ENCODE peak calls at places on chromosome 20, in six cellular contexts. W, E, R, C, M and T are unnamed samples.

GRCh38 chr20:41231850-41232249 is 85.7 kb downstream of the ZHX3 start:
- DNase-seq in C (no peak), M (no peak), W (no peak), R (no peak), E (no peak), T (no peak)

GRCh38 chr20:24118096-24118780 is 129.7 kb upstream of the GGTLC1 start:
- DNase-seq in M (no peak), R (no peak), E (no peak), W (no peak), C (no peak), T (no peak)

GRCh38 chr20:1636621-1637020 is 16.8 kb upstream of the SIRPB1 start:
- DNase-seq in E (no peak), C (no peak), W (no peak), R (no peak), M (no peak), T (no peak)

GRCh38 chr20:63005862-63006564 is 751 bp downstream of the BHLHE23 start:
- DNase-seq in E (no peak), R (no peak), M (no peak), C (no peak), W (no peak), T (no peak)

GRCh38 chr20:34941224-34941623 is 14.4 kb downstream of the GSS start:
- DNase-seq in E (no peak), W (no peak), M (no peak), R (no peak), C (no peak), T (no peak)

GRCh38 chr20:10853176-10853575 is 179.4 kb upstream of the JAG1 start:
- DNase-seq in C (no peak), E (no peak), M (no peak), R (no peak), W (no peak), T (no peak)

GRCh38 chr20:51385941-51386530 is 156.5 kb downstream of the NFATC2 start:
- DNase-seq in M (peak), R (peak), C (peak), W (no peak), E (no peak), T (no peak)

GRCh38 chr20:63534831-63535651 is 2.1 kb downstream of the PTK6 start:
- DNase-seq in C (no peak), W (no peak), R (no peak), M (no peak), E (no peak), T (no peak)

GRCh38 chr20:5128886-5129285 is 2.1 kb downstream of the CDS2 start:
- DNase-seq in M (no peak), W (peak), E (no peak), R (no peak), C (no peak), T (no peak)

GRCh38 chr20:25090492-25091429 is 8.8 kb upstream of the VSX1 start:
- DNase-seq in E (no peak), R (peak), C (no peak), M (peak), W (no peak), T (peak)

GRCh38 chr20:63957690-63958441 is 1.6 kb upstream of the UCKL1 start:
- DNase-seq in M (no peak), C (no peak), R (peak), W (peak), E (no peak), T (no peak)

GRCh38 chr20:52235129-52235528 is 43.5 kb upstream of the ZFP64 start:
- DNase-seq in M (no peak), E (no peak), R (no peak), W (no peak), C (no peak), T (no peak)

GRCh38 chr20:36854343-36855240 is 21.3 kb upstream of the TLDC2 start:
- DNase-seq in M (no peak), C (no peak), W (no peak), E (no peak), R (no peak), T (no peak)

GRCh38 chr20:25248501-25249172 is 752 bp downstream of the PYGB start:
- DNase-seq in C (peak), E (peak), W (peak), M (no peak), R (peak), T (no peak)

DNA sequence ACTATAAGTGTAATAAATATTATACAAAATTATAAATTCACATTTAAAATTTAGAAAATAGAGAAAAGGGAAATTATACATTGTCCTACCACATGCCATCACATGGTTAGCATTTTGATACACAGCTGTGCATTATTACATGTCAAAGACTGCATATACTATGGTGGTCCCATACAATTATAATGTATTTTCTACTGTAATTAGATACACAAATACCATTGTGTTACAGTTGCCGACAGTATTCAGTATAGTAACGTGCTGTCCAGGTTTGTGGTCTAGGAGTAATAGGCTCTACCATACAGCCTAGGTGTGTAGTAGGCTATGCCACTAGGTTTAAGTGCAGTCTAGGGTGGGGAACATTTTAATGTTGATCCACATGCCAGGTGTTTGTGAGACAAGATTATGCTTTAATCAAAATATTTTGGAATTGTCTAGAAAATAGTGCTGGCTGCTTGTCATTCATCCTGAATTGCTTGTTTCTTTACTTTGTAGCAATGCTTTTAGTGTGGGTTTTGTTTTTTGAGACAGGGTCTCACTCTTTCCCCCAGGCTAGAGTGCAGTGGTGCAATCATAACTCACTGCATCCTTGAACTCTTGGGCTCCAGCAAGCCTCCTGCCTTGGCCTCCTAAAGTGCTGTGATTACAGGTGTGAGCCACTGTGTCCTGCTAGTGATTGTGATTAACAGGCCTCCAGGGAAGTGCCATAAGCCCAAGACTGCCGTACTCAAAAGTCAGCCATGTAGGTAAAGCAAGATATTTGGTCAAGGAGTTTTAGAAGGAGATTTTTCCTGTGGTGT is 39.0 kb downstream of the DSTN start:
- DNase-seq in C (no peak), R (no peak), M (no peak), E (no peak), W (no peak), T (no peak)
- H3K27ac ChIP-seq in C (peak), R (no peak), M (no peak), E (no peak), W (peak), T (peak)

DNA sequence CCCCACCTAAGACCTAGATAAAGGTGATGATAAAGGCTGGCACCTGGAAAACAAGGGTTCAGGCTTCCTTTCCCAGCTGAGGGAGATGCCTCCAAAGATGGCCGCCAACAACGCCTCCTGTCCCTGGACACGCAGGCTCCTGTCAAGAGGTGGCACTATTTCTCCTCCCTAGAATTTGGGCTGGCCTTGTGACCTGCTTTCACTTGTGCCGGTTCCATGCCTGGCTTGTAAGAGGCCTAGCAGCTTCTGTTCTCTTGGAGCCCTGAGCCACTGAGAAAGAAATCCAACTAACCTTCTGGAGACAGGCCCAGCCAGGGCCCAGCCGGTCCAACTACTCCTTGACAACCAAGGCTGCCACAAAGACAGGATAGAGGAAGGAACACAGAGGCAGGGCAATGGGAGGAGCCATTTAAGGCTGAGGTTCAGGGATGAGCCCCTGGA is 60.2 kb upstream of the RALY start:
- DNase-seq in M (peak), R (peak), C (peak), E (peak), W (peak), T (peak)
- TF ChIP-seq CTCF in M (peak), R (peak), C (peak), E (no peak), W (peak), T (no peak)

GRCh38 chr20:32437391-32438074 is 79.4 kb downstream of the ASXL1 start:
- DNase-seq in M (peak), W (peak), C (no peak), E (no peak), R (peak), T (no peak)
- H3K27ac ChIP-seq in M (no peak), W (no peak), C (no peak), E (no peak), R (no peak), T (no peak)

GRCh38 chr20:56244259-56244658 is 4.3 kb upstream of the MC3R start:
- DNase-seq in E (no peak), M (no peak), R (no peak), W (no peak), C (no peak), T (no peak)

GRCh38 chr20:56245761-56246160 is 2.8 kb upstream of the MC3R start:
- DNase-seq in W (no peak), R (peak), C (no peak), M (no peak), E (no peak), T (no peak)

GRCh38 chr20:56249244-56249955 is 868 bp downstream of the MC3R start:
- DNase-seq in R (peak), W (peak), C (peak), E (peak), M (no peak), T (no peak)

DNA sequence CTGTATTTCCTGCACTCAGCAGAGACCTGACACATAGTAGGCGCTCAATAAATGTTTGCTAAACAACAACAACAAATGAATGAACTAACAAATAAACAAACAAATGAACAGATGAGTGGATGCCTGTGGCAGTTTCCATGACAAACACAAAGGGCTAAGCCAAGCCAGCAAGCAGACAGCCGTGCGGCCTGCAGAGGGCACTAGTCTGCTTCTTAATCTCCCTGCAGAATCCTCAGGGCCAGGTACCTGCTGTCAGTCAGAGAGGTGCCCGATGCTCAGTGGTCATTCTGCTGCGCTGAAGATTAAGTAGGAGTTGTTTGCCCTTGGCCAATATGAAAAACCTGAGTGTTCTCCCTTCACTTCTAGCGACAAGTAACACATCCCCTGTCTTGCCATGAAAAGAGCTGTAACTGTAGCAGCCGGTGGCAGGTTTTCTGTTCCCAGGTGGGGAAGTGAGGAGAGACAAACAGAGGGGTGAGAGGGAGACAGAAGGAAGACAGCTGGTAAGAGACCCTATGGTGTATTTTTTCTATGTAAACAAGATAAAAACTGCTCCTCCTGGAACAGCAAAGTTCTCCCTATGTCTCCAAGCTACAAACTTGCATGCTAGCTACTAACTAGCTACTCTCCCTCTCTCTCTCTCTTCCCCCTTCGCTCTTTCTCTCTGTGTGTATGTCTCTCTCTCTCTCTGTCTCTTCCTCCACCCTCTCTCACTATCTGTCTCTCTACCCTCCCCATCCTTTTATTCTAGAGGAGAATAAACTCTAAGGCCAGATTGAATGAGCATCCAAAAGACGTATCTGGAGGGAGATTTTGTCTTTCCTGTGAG is at the start of gene MC3R:
- DNase-seq in C (peak), R (peak), W (peak), E (peak), M (no peak), T (peak)
- TF ChIP-seq CTCF in C (peak), R (peak), W (peak), E (peak), M (peak), T (peak)

DNA sequence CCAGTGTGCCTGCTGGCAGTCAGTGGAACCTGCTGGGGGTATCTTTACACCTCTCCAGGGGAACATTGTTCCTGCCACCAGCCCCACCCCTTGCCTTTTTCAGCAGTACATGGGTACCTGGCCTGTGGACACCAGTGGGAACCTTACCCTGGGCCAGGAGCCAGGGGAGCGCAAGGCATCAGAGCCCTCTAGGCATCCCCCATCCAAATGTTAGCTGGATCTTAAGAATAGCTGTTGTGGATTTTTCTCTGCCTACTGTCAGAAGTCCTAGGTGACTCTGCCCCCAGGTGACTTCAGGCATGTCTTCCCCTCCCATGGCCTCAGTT is 38.8 kb upstream of the ID1 start:
- DNase-seq in C (no peak), E (no peak), W (no peak), M (no peak), R (no peak), T (no peak)
- H3K27ac ChIP-seq in C (peak), E (no peak), W (peak), M (peak), R (peak), T (no peak)

DNA sequence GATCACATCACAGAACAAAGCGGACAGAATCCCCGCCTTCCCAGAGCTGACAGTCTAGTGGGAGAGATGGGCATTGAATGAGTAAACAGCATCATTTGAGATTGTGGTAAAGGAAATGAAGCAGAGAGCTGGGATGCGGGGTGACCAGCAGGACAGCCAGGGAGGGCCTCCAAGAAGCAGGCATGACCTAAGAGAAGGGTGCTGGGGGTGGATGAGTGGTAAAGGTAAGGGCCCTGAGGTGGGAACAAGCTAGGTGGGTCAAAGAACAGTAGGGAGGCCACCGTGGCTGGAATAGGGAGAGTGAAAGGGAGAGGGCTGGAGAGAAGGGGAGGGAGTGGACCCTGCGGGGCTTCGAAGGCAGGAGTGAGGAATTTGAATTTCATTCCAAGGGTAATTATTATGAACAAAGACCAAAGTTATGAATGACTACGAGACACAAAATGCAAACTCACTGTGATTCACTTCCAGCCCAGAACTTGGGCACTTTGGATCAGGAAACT is 61.4 kb downstream of the CEBPB start:
- DNase-seq in E (no peak), C (no peak), M (no peak), R (peak), W (no peak), T (no peak)
- TF ChIP-seq CTCF in E (no peak), C (no peak), M (no peak), R (no peak), W (no peak), T (no peak)

DNA sequence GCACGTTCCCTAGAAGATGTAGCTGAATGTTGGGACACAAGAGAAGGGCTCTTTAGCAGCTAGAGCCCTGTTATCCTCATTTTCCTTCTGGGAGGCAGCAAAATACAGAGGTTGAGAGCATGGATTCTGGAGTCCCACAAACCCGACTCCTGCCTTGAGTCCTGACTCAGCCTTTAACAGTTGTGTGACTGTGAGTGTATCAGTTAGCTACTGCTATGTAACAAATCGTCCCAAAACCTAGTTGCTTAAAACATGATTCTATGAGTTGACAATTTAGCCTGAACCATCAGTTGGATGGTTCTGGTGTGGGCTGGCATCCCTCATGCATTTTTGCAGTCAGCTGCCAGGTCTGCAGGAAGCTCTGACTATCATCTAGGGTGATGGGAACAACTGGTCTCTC is 54.6 kb downstream of the RBM38 start:
- DNase-seq in M (no peak), W (no peak), R (no peak), E (no peak), C (no peak), T (no peak)
- H3K27ac ChIP-seq in M (peak), W (no peak), R (no peak), E (no peak), C (no peak), T (no peak)

GRCh38 chr20:53494753-53495152 is 98.9 kb downstream of the ZNF217 start:
- DNase-seq in E (no peak), M (no peak), W (no peak), C (no peak), R (no peak), T (no peak)

GRCh38 chr20:53495357-53495756 is 98.3 kb downstream of the ZNF217 start:
- DNase-seq in R (no peak), E (no peak), M (no peak), C (no peak), W (peak), T (no peak)

GRCh38 chr20:53492212-53492611 is 101.4 kb downstream of the ZNF217 start:
- DNase-seq in M (no peak), R (peak), W (no peak), E (no peak), C (no peak), T (no peak)

GRCh38 chr20:53489528-53489927 is 104.1 kb downstream of the ZNF217 start:
- DNase-seq in W (no peak), M (no peak), C (no peak), R (no peak), E (no peak), T (no peak)

GRCh38 chr20:53493201-53493908 is 100.3 kb downstream of the ZNF217 start:
- DNase-seq in M (no peak), W (no peak), E (no peak), R (no peak), C (no peak), T (no peak)
- TF ChIP-seq CTCF in M (no peak), W (peak), E (no peak), R (no peak), C (no peak), T (no peak)

DNA sequence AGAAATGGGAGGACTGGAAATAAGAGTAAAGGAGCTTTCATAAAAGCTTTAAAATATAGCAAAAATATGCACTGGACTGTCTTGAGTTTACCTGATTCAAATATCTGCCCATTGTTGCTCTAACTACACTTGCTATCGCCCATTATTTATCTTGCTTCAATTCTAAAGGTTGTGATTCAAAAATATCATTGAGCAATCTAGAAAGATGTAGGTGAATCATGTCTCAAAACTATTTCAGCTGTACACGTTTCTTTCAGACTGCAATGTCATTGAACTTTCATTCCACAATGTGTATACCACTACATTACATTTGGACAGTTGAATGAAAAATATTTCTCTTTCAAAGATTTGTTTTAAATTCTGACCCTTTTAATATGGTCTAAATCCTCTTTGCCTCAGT is 545.6 kb downstream of the BMP2 start:
- DNase-seq in M (no peak), C (no peak), R (no peak), E (no peak), W (no peak), T (no peak)
- H3K27ac ChIP-seq in M (no peak), C (no peak), R (no peak), E (no peak), W (no peak), T (no peak)